ENCODE peak calls at places on chromosome 12, in five cellular contexts. One of them, this sample, is unnamed.
A peak's percentile ranks its signal among the peaks of the same experiment; 100 is the strongest.

GRCh38 chr12:46357438-46358324 is 14.9 kb downstream of the SLC38A2 start:
- DNase-seq in IMR-90: peak; percentile 93
- DNase-seq in mesenchymal stem cell: peak; percentile 85
- DNase-seq in mesendoderm: peak; percentile 46
- DNase-seq in H1: no peak
- DNase-seq in this sample: no peak

GRCh38 chr12:132651444-132652100 is 33.0 kb downstream of the P2RX2 start:
- DNase-seq in IMR-90: no peak
- DNase-seq in mesenchymal stem cell: no peak
- DNase-seq in mesendoderm: no peak
- DNase-seq in H1: no peak
- DNase-seq in this sample: no peak

GRCh38 chr12:45324391-45324790 is 108.5 kb downstream of the ANO6 start:
- DNase-seq in IMR-90: peak; percentile 28
- DNase-seq in mesenchymal stem cell: peak; percentile 63
- DNase-seq in mesendoderm: no peak
- DNase-seq in H1: no peak
- DNase-seq in this sample: no peak

GRCh38 chr12:1805441-1806081 is 14.8 kb upstream of the LRTM2 start:
- DNase-seq in IMR-90: no peak
- DNase-seq in mesenchymal stem cell: no peak
- DNase-seq in mesendoderm: no peak
- DNase-seq in H1: no peak
- DNase-seq in this sample: no peak

GRCh38 chr12:93803408-93803807 is 126.2 kb downstream of the CRADD start:
- DNase-seq in IMR-90: peak; percentile 73
- DNase-seq in mesenchymal stem cell: no peak
- DNase-seq in mesendoderm: no peak
- DNase-seq in H1: no peak
- DNase-seq in this sample: no peak

GRCh38 chr12:27331299-27331926 is 1.2 kb upstream of the BMAL2 start:
- DNase-seq in IMR-90: peak; percentile 98
- DNase-seq in mesenchymal stem cell: peak; percentile 96
- DNase-seq in mesendoderm: no peak
- DNase-seq in H1: no peak
- DNase-seq in this sample: no peak

GRCh38 chr12:4918950-4919660 is 9.4 kb downstream of the KCNA1 start:
- DNase-seq in IMR-90: no peak
- DNase-seq in mesenchymal stem cell: no peak
- DNase-seq in mesendoderm: no peak
- DNase-seq in H1: no peak
- DNase-seq in this sample: no peak

GRCh38 chr12:85765443-85765842 is 70.8 kb downstream of the RASSF9 start:
- DNase-seq in IMR-90: no peak
- DNase-seq in mesenchymal stem cell: no peak
- DNase-seq in mesendoderm: no peak
- DNase-seq in H1: no peak
- DNase-seq in this sample: no peak

GRCh38 chr12:124761876-124762275 is 101.8 kb downstream of the SCARB1 start:
- DNase-seq in IMR-90: no peak
- DNase-seq in mesenchymal stem cell: peak; percentile 79
- DNase-seq in mesendoderm: no peak
- DNase-seq in H1: no peak
- DNase-seq in this sample: no peak

GRCh38 chr12:94875525-94875924 is 128.0 kb downstream of the NDUFA12 start:
- DNase-seq in IMR-90: no peak
- DNase-seq in mesenchymal stem cell: no peak
- DNase-seq in mesendoderm: peak; percentile 69
- DNase-seq in H1: no peak
- DNase-seq in this sample: no peak

GRCh38 chr12:4274960-4275868 is 1.7 kb downstream of the CCND2 start:
- DNase-seq in IMR-90: peak; percentile 13
- DNase-seq in mesenchymal stem cell: peak; percentile 65
- DNase-seq in mesendoderm: no peak
- DNase-seq in H1: peak; percentile 54
- DNase-seq in this sample: no peak

GRCh38 chr12:24728366-24728765 is 220.5 kb downstream of the BCAT1 start:
- DNase-seq in IMR-90: peak; percentile 55
- DNase-seq in mesenchymal stem cell: peak; percentile 53
- DNase-seq in mesendoderm: peak; percentile 26
- DNase-seq in H1: no peak
- DNase-seq in this sample: no peak

GRCh38 chr12:51951843-51952722 is 584 bp downstream of the ACVR1B start:
- DNase-seq in IMR-90: no peak
- DNase-seq in mesenchymal stem cell: no peak
- DNase-seq in mesendoderm: peak; percentile 56
- DNase-seq in H1: peak; percentile 68
- DNase-seq in this sample: no peak

GRCh38 chr12:51951199-51951842 is at the start of gene ACVR1B:
- DNase-seq in IMR-90: peak; percentile 90
- DNase-seq in mesenchymal stem cell: peak; percentile 87
- DNase-seq in mesendoderm: peak; percentile 91
- DNase-seq in H1: peak; percentile 87
- DNase-seq in this sample: peak; percentile 83

GRCh38 chr12:51954465-51955361 is 3.2 kb downstream of the ACVR1B start:
- DNase-seq in IMR-90: no peak
- DNase-seq in mesenchymal stem cell: no peak
- DNase-seq in mesendoderm: no peak
- DNase-seq in H1: no peak
- DNase-seq in this sample: no peak

GRCh38 chr12:51953925-51954324 is 2.4 kb downstream of the ACVR1B start:
- DNase-seq in IMR-90: no peak
- DNase-seq in mesenchymal stem cell: no peak
- DNase-seq in mesendoderm: no peak
- DNase-seq in H1: no peak
- DNase-seq in this sample: no peak

GRCh38 chr12:51953011-51953568 is 1.6 kb downstream of the ACVR1B start:
- DNase-seq in IMR-90: no peak
- DNase-seq in mesenchymal stem cell: no peak
- DNase-seq in mesendoderm: no peak
- DNase-seq in H1: no peak
- DNase-seq in this sample: no peak
- H3K4me3 ChIP-seq in IMR-90: peak overlapping the region; percentile 48
- H3K4me3 ChIP-seq in mesenchymal stem cell: peak overlapping the region; percentile 91
- H3K4me3 ChIP-seq in mesendoderm: no peak overlapping the region
- H3K4me3 ChIP-seq in H1: peak overlapping the region; percentile 94
- H3K4me3 ChIP-seq in this sample: peak overlapping the region; percentile 95

DNA sequence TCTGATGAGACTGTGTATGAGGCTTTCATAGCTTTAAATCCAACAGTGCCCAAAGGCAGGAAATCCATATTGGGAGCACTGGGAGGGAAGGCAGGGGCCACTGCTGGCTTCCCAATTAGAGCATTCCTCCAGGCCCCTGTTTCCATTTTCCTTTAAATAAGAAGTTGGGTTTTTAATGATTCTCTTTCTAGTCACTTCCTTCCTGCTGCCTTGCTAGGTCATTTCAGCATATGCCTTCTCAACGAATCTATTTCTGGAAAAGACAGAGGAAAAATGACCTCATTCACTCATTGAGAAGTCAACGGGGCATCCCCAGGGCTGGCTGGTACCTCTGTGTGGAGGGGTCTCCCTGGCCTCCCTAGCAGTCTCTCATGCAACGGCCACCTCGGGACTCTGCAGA is 43.5 kb downstream of the IGF1 start:
- DNase-seq in IMR-90: peak; percentile 31
- DNase-seq in mesenchymal stem cell: no peak
- DNase-seq in mesendoderm: no peak
- DNase-seq in H1: no peak
- DNase-seq in this sample: no peak
- H3K9ac ChIP-seq in IMR-90: no peak overlapping the region
- H3K9ac ChIP-seq in mesenchymal stem cell: no peak overlapping the region
- H3K9ac ChIP-seq in mesendoderm: no peak overlapping the region
- H3K9ac ChIP-seq in H1: no peak overlapping the region
- H3K9ac ChIP-seq in this sample: no peak overlapping the region

DNA sequence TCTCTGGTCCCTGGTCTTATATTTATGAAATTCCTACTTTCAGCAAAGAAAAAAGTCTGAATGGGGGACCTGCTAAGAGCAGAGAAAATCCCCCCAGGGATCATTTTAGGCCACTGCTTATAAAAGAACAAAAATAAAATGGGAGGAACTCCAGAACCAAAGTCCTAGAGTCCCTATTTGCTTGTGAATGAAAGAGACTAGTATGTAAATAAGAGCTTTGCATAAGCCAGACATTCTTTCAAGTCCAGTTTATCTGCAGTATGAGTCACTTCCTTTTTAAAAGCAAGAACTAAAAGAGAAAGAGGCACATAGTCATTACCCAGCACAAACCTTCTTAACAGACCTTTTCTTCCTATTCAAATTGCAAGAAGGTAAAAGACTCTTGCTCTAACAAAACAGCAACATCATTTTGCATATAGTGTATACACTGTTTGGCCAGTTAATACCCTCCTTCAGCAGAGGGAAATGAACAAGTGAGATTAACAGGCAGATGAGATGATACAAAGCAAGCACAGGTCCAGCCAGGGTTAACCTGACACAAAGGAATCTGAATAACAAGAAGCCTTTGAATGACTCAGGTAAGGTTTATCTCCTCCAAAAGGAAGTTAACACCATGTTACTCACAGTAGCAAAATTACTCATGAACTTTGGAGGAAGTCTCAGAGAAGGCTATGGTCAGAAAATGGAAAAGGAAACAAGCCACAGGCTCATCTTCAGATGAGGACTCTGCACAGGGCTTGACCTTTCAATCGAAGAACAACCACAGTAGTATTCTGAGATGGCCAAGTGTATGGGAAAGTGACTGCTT is 87.3 kb downstream of the PHLDA1 start:
- DNase-seq in IMR-90: peak; percentile 95
- DNase-seq in mesenchymal stem cell: peak; percentile 95
- DNase-seq in mesendoderm: peak; percentile 90
- DNase-seq in H1: no peak
- DNase-seq in this sample: no peak
- H2BK5ac ChIP-seq in IMR-90: peak overlapping the region; percentile 99
- H2BK5ac ChIP-seq in mesenchymal stem cell: peak overlapping the region; percentile 68
- H2BK5ac ChIP-seq in mesendoderm: peak overlapping the region; percentile 94
- H2BK5ac ChIP-seq in H1: peak overlapping the region; percentile 90
- H2BK5ac ChIP-seq in this sample: no peak overlapping the region

GRCh38 chr12:92304335-92305066 is 158.9 kb upstream of the BTG1 start:
- DNase-seq in IMR-90: no peak
- DNase-seq in mesenchymal stem cell: no peak
- DNase-seq in mesendoderm: peak; percentile 67
- DNase-seq in H1: no peak
- DNase-seq in this sample: peak; percentile 57
- H3K4me3 ChIP-seq in IMR-90: no peak overlapping the region
- H3K4me3 ChIP-seq in mesenchymal stem cell: no peak overlapping the region
- H3K4me3 ChIP-seq in mesendoderm: no peak overlapping the region
- H3K4me3 ChIP-seq in H1: peak overlapping the region; percentile 28
- H3K4me3 ChIP-seq in this sample: no peak overlapping the region

GRCh38 chr12:12897286-12897685 is 5.9 kb downstream of the GPRC5A start:
- DNase-seq in IMR-90: no peak
- DNase-seq in mesenchymal stem cell: no peak
- DNase-seq in mesendoderm: no peak
- DNase-seq in H1: no peak
- DNase-seq in this sample: no peak
- H3K9ac ChIP-seq in IMR-90: no peak overlapping the region
- H3K9ac ChIP-seq in mesenchymal stem cell: no peak overlapping the region
- H3K9ac ChIP-seq in mesendoderm: no peak overlapping the region
- H3K9ac ChIP-seq in H1: no peak overlapping the region
- H3K9ac ChIP-seq in this sample: no peak overlapping the region

DNA sequence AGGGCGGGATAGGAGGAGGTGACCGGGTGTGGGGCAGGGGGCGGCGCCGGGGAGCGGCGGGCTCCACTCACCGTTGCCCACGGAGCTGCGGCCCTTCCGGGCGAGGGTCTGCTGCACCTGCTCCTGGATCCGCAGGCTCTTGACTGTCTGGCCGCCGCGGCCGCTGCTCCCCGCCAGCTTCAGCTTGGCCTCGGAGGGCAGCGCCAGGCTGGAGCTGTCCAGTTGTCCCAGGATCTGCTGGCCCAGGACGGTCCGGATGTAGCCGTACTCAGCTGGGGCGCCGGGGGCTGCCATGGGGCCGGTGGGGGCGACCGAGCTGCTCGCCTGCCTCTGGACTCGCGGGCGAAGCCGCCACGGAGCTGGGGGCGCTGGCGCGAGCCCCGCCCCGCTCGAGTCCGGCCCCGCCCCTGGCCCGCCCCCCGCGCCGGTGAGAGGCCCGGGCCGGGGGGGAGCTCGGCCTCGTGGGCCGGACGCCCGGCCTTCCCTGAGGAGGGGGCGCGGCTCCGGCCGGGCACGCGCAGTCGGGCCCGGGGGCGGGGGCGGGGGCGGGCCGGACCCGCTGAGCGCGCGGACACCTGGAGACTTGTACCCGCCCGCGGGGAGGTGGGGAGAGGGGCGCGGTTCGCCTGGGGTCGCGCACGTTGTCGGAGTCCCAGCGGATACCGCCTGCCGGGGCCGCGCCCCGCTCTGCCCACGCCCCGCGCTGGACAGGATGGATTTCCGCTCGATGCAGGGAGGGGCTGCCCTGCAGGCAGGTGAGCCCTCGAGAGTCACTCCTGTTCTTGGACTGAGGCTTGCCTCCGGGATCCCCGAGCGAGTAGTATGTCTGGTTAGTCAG is at the start of gene PKP2:
- DNase-seq in IMR-90: no peak
- DNase-seq in mesenchymal stem cell: peak; percentile 45
- DNase-seq in mesendoderm: peak; percentile 91
- DNase-seq in H1: peak; percentile 83
- DNase-seq in this sample: peak; percentile 69
- H2BK5ac ChIP-seq in IMR-90: no peak within 1 kb of the TSS
- H2BK5ac ChIP-seq in mesenchymal stem cell: no peak within 1 kb of the TSS
- H2BK5ac ChIP-seq in mesendoderm: peak within 1 kb of the TSS; percentile 59
- H2BK5ac ChIP-seq in H1: peak within 1 kb of the TSS; percentile 90
- H2BK5ac ChIP-seq in this sample: peak within 1 kb of the TSS; percentile 67